ENCODE peak calls at places on chromosomes 5 and 9, in four cellular contexts. P is osteocyte, D is stromal cell of bone marrow, I is head of caudate nucleus. J is an unnamed sample.

GRCh38 chr5:149271195-149271716 is 403 bp upstream of the AFAP1L1 start:
- DNase-seq in I (no peak), P (no peak), D (no peak), J (no peak)

GRCh38 chr9:78463750-78464149 is 166.8 kb downstream of the PSAT1 start:
- DNase-seq in P (no peak), I (no peak), D (no peak), J (no peak)

GRCh38 chr5:55897905-55898304 is 46.7 kb downstream of the IL31RA start:
- DNase-seq in D (peak; percentile 82), P (peak; percentile 89), I (no peak), J (no peak)

GRCh38 chr5:81825237-81825636 is 74.3 kb upstream of the SSBP2 start:
- DNase-seq in P (no peak), D (peak; percentile 96), I (no peak), J (no peak)

GRCh38 chr5:139193928-139194327 is 4.2 kb downstream of the SIL1 start:
- DNase-seq in P (no peak), I (no peak), D (no peak), J (no peak)

GRCh38 chr5:38240212-38240611 is 18.1 kb upstream of the EGFLAM start:
- DNase-seq in I (no peak), P (no peak), D (no peak), J (no peak)

GRCh38 chr9:92180669-92181181 is 65.5 kb upstream of the SPTLC1 start:
- DNase-seq in D (peak; percentile 47), I (no peak), P (peak; percentile 87), J (no peak)

GRCh38 chr5:149298857-149299404 is 27.3 kb downstream of the AFAP1L1 start:
- DNase-seq in D (no peak), P (no peak), I (no peak), J (no peak)

GRCh38 chr9:109297899-109298298 is 23.0 kb downstream of the EPB41L4B start:
- DNase-seq in I (no peak), D (no peak), P (no peak), J (no peak)

GRCh38 chr9:86668488-86668887 is 278.8 kb downstream of the GAS1 start:
- DNase-seq in D (no peak), I (no peak), P (no peak), J (no peak)

GRCh38 chr9:112447283-112447761 is 39.3 kb upstream of the KIAA1958 start:
- DNase-seq in P (no peak), D (peak; percentile 49), I (no peak), J (no peak)

GRCh38 chr5:38926121-38926520 is 80.3 kb downstream of the OSMR start:
- DNase-seq in D (peak; percentile 25), P (no peak), I (no peak), J (no peak)

GRCh38 chr5:54909126-54909525 is 76.3 kb downstream of the ESM1 start:
- DNase-seq in I (no peak), P (no peak), D (no peak), J (peak; percentile 78)

GRCh38 chr9:18348086-18348485 is 125.9 kb upstream of the ADAMTSL1 start:
- DNase-seq in I (no peak), D (no peak), P (no peak), J (no peak)

GRCh38 chr9:15144567-15145174 is 162.3 kb downstream of the TTC39B start:
- DNase-seq in D (no peak), I (no peak), P (no peak), J (no peak)

GRCh38 chr9:122065923-122066629 is 27.0 kb downstream of the TTLL11 start:
- DNase-seq in I (no peak), D (no peak), P (no peak), J (no peak)

GRCh38 chr5:73333944-73334703 is 114.5 kb downstream of the FOXD1 start:
- DNase-seq in I (no peak), P (no peak), D (no peak), J (no peak)

GRCh38 chr5:1292139-1292538 is 2.7 kb downstream of the TERT start:
- DNase-seq in D (no peak), P (peak; percentile 49), I (no peak), J (no peak)

GRCh38 chr9:121819511-121820231 is 168.2 kb downstream of the DAB2IP start:
- DNase-seq in D (no peak), I (no peak), P (no peak), J (no peak)

GRCh38 chr5:61623401-61624069 is 291.5 kb downstream of the ZSWIM6 start:
- DNase-seq in I (no peak), D (no peak), P (no peak), J (no peak)

GRCh38 chr5:5178121-5178520 is 38.0 kb downstream of the ADAMTS16 start:
- DNase-seq in I (no peak), D (no peak), P (no peak), J (peak; percentile 62)

GRCh38 chr5:148484651-148485050 is 100.9 kb downstream of the FBXO38 start:
- DNase-seq in D (no peak), P (no peak), I (no peak), J (no peak)

GRCh38 chr5:2534251-2534650 is 217.2 kb downstream of the IRX2 start:
- DNase-seq in I (no peak), D (no peak), P (no peak), J (no peak)

GRCh38 chr5:96720408-96720807 is 58.2 kb downstream of the CAST start:
- DNase-seq in P (no peak), D (no peak), I (no peak), J (no peak)

GRCh38 chr9:135492886-135493669 is 7.4 kb upstream of the MRPS2 start:
- DNase-seq in D (no peak), I (no peak), P (no peak), J (no peak)

GRCh38 chr5:139655727-139656271 is 7.7 kb downstream of the CXXC5 start:
- DNase-seq in D (no peak), P (peak; percentile 95), I (peak; percentile 64), J (no peak)

GRCh38 chr9:134007150-134007549 is 15.0 kb upstream of the VAV2 start:
- DNase-seq in D (no peak), P (no peak), I (no peak), J (no peak)

GRCh38 chr9:15735083-15735974 is 182.5 kb downstream of the CCDC171 start:
- DNase-seq in I (no peak), D (peak; percentile 83), P (no peak), J (no peak)

GRCh38 chr5:122421379-122422081 is 109.5 kb downstream of the SNCAIP start:
- DNase-seq in P (no peak), D (no peak), I (no peak), J (no peak)

GRCh38 chr9:137070201-137070905 is at the start of gene SAPCD2:
- DNase-seq in D (peak; percentile 65), P (peak; percentile 92), I (peak; percentile 83), J (peak; percentile 93)

GRCh38 chr5:157253547-157253946 is 12.4 kb upstream of the CYFIP2 start:
- DNase-seq in I (peak; percentile 53), D (peak; percentile 53), P (no peak), J (peak; percentile 90)

GRCh38 chr5:180047667-180048066 is 23.9 kb downstream of the RNF130 start:
- DNase-seq in I (no peak), P (no peak), D (no peak), J (no peak)

GRCh38 chr5:149999866-150000260 is 591 bp downstream of the TIGD6 start:
- DNase-seq in D (no peak), I (no peak), P (no peak), J (no peak)

GRCh38 chr9:38263534-38263933 is 129.0 kb upstream of the ALDH1B1 start:
- DNase-seq in P (peak; percentile 15), I (no peak), D (peak; percentile 6), J (no peak)

GRCh38 chr5:72529383-72529782 is 22.2 kb upstream of the ZNF366 start:
- DNase-seq in D (no peak), I (no peak), P (no peak), J (no peak)